ENCODE peak calls at places on chromosomes 6 and 20, in six cellular contexts. O, X, F, Q, N and H are unnamed samples. For H3K4me1, the result is how much of the 10 kb centered on the place peaks cover.

GRCh38 chr6:308307-308706 is 16.0 kb downstream of the DUSP22 start:
- DNase-seq in X (no peak), N (no peak), F (no peak), O (no peak), Q (no peak), H (no peak)

GRCh38 chr6:82143041-82143481 is 104.5 kb downstream of the IBTK start:
- DNase-seq in F (no peak), N (no peak), X (no peak), O (no peak), Q (no peak), H (no peak)

GRCh38 chr20:35663813-35664543 is 722 bp downstream of the CPNE1 start:
- DNase-seq in F (peak), N (no peak), X (peak), O (peak), Q (no peak), H (peak)

GRCh38 chr6:104887350-104887749 is 27.6 kb upstream of the HACE1 start:
- DNase-seq in F (no peak), O (no peak), N (no peak), X (no peak), Q (no peak), H (no peak)

GRCh38 chr6:1405221-1405620 is 15.8 kb downstream of the FOXF2 start:
- DNase-seq in N (peak), O (peak), F (no peak), X (no peak), Q (no peak), H (no peak)

GRCh38 chr20:57400262-57400701 is 9.1 kb downstream of the RBM38 start:
- DNase-seq in F (no peak), O (no peak), Q (no peak), X (no peak), N (peak), H (peak)

GRCh38 chr20:46999821-47000465 is 105.3 kb downstream of the EYA2 start:
- DNase-seq in Q (no peak), X (no peak), N (no peak), F (no peak), O (no peak), H (no peak)

GRCh38 chr6:10309826-10310405 is 105.0 kb downstream of the TFAP2A start:
- DNase-seq in X (no peak), F (no peak), O (no peak), N (no peak), Q (no peak), H (no peak)

GRCh38 chr6:6717953-6718352 is 129.4 kb downstream of the LY86 start:
- DNase-seq in O (no peak), F (no peak), N (peak), X (no peak), Q (no peak), H (no peak)

GRCh38 chr6:19602614-19603013 is 234.6 kb upstream of the ID4 start:
- DNase-seq in O (no peak), Q (no peak), N (no peak), X (no peak), F (no peak), H (no peak)

GRCh38 chr6:26354162-26354561 is 10.8 kb upstream of the BTN3A2 start:
- DNase-seq in X (no peak), O (no peak), N (no peak), F (no peak), Q (no peak), H (no peak)

GRCh38 chr6:54074591-54075195 is 36.5 kb upstream of the MLIP start:
- DNase-seq in N (no peak), X (no peak), O (no peak), Q (no peak), F (no peak), H (no peak)

GRCh38 chr6:100229512-100229911 is 235.2 kb downstream of the SIM1 start:
- DNase-seq in X (no peak), Q (no peak), O (no peak), N (no peak), F (no peak), H (no peak)

GRCh38 chr6:85498596-85499258 is 48.8 kb downstream of the NT5E start:
- DNase-seq in O (no peak), X (no peak), N (no peak), Q (no peak), F (no peak), H (no peak)

GRCh38 chr20:6530254-6530653 is 237.2 kb upstream of the BMP2 start:
- DNase-seq in N (no peak), O (no peak), F (no peak), Q (no peak), X (no peak), H (no peak)

GRCh38 chr20:14583413-14583812 is 246.0 kb upstream of the FLRT3 start:
- DNase-seq in X (no peak), O (no peak), N (no peak), F (peak), Q (no peak), H (no peak)

GRCh38 chr20:34037767-34038166 is 44.1 kb downstream of the RALY start:
- DNase-seq in N (no peak), F (no peak), O (no peak), Q (no peak), X (no peak), H (peak)

GRCh38 chr6:7543761-7544424 is 2.4 kb downstream of the DSP start:
- DNase-seq in F (no peak), O (no peak), X (no peak), N (no peak), Q (no peak), H (no peak)

GRCh38 chr6:49582529-49582928 is 32.1 kb downstream of the C6orf141 start:
- DNase-seq in Q (no peak), X (no peak), N (no peak), F (no peak), O (no peak), H (no peak)

GRCh38 chr20:63473555-63474449 is 1.3 kb upstream of the KCNQ2 start:
- DNase-seq in X (no peak), F (no peak), O (no peak), Q (no peak), N (no peak), H (no peak)

GRCh38 chr6:36095497-36096391 is 34.6 kb upstream of the MAPK13 start:
- DNase-seq in X (peak), N (no peak), F (no peak), Q (no peak), O (peak), H (no peak)

GRCh38 chr20:41149679-41150131 is 12.4 kb downstream of the PLCG1 start:
- DNase-seq in Q (no peak), X (peak), F (no peak), O (no peak), N (no peak), H (no peak)

GRCh38 chr20:63409834-63410435 is 48.8 kb upstream of the CHRNA4 start:
- DNase-seq in O (no peak), Q (no peak), N (no peak), F (no peak), X (no peak), H (no peak)

GRCh38 chr6:122622404-122622938 is 12.3 kb downstream of the PKIB start:
- DNase-seq in O (peak), N (no peak), X (no peak), Q (no peak), F (no peak), H (no peak)

GRCh38 chr6:63997727-63998126 is 362.1 kb downstream of the PHF3 start:
- DNase-seq in N (no peak), X (no peak), O (no peak), Q (no peak), F (no peak), H (no peak)

GRCh38 chr20:64171211-64171610 is 7.0 kb downstream of the MYT1 start:
- DNase-seq in X (no peak), N (no peak), Q (no peak), O (no peak), F (no peak), H (no peak)

GRCh38 chr6:73285674-73286283 is 22.8 kb upstream of the KHDC1 start:
- DNase-seq in X (no peak), N (no peak), Q (no peak), O (no peak), F (peak), H (no peak)

GRCh38 chr6:56699066-56699654 is 56.5 kb upstream of the DST start:
- DNase-seq in X (no peak), O (no peak), Q (no peak), F (no peak), N (no peak), H (no peak)

GRCh38 chr6:106642476-106642875 is 13.1 kb downstream of the QRSL1 start:
- DNase-seq in N (no peak), O (no peak), F (no peak), Q (no peak), X (no peak), H (no peak)

GRCh38 chr6:28977351-28978136 is 27.6 kb downstream of the ZNF311 start:
- DNase-seq in X (no peak), Q (no peak), N (no peak), F (no peak), O (no peak), H (no peak)

GRCh38 chr6:1461207-1461606 is 71.8 kb downstream of the FOXF2 start:
- DNase-seq in O (no peak), X (no peak), Q (no peak), N (no peak), F (no peak), H (no peak)

GRCh38 chr6:131049515-131050081 is 13.4 kb downstream of the EPB41L2 start:
- DNase-seq in F (no peak), Q (no peak), N (no peak), O (no peak), X (no peak), H (no peak)

GRCh38 chr20:20327756-20328155 is 40.1 kb upstream of the INSM1 start:
- DNase-seq in Q (no peak), O (no peak), F (no peak), X (no peak), N (no peak), H (no peak)

GRCh38 chr20:37903317-37904007 is 535 bp downstream of the VSTM2L start:
- DNase-seq in N (no peak), F (peak), O (no peak), X (no peak), Q (no peak), H (no peak)

GRCh38 chr6:159759645-159760044 is 2.2 kb upstream of the ACAT2 start:
- DNase-seq in N (no peak), F (no peak), Q (no peak), X (no peak), O (no peak), H (no peak)

GRCh38 chr20:50144362-50144761 is 9.2 kb downstream of the PEDS1 start:
- DNase-seq in F (peak), Q (no peak), O (peak), N (peak), X (peak), H (peak)

GRCh38 chr6:168122011-168122410 is 43.0 kb upstream of the FRMD1 start:
- DNase-seq in O (no peak), N (peak), X (no peak), F (no peak), Q (no peak), H (no peak)

GRCh38 chr6:16711551-16712249 is 49.6 kb downstream of the ATXN1 start:
- DNase-seq in X (peak), O (no peak), F (no peak), Q (no peak), N (no peak), H (no peak)

GRCh38 chr6:86937219-86938079 is at the start of gene HTR1E:
- DNase-seq in F (peak), N (no peak), Q (no peak), O (peak), X (no peak), H (peak)
- TF ChIP-seq POLR2A in F (no peak), N (no peak), Q (no peak), O (no peak), X (no peak), H (no peak)

GRCh38 chr20:58897493-58897892 is 45.0 kb downstream of the GNAS start:
- DNase-seq in O (no peak), F (no peak), N (no peak), Q (no peak), X (no peak), H (no peak)
- H3K4me1 ChIP-seq in O (half or more), F (under half), N (half or more), Q (under half), X (under half), H (under half)

GRCh38 chr6:150683320-150683719 is 83.6 kb downstream of the PLEKHG1 start:
- DNase-seq in N (no peak), X (no peak), O (no peak), F (no peak), Q (no peak), H (no peak)
- TF ChIP-seq EP300 in N (peak), X (peak), O (peak), F (no peak), Q (no peak), H (no peak)

DNA sequence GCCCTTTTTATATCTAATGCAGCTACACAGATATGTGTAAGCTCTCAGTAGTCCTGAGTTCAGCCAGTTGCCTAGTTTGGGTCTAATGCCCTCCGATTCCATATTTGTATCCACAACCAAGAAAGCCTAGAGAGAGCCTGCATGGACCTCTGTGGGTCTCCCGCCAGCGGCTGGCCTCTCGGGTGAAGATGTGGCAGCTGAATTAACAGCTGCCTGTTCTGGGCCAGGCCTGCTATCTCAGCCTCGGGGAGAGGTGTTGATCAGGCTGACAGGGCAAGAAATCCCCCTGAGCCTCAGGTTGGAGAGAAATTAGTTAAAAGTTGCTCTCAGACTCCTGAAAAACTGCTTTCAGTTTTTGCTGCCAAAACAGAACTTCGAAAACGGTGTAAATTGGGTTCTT is 19.8 kb downstream of the PTK7 start:
- DNase-seq in O (no peak), Q (no peak), N (no peak), X (no peak), F (no peak), H (no peak)
- TF ChIP-seq POLR2A in O (no peak), Q (no peak), N (no peak), X (no peak), F (no peak), H (no peak)

DNA sequence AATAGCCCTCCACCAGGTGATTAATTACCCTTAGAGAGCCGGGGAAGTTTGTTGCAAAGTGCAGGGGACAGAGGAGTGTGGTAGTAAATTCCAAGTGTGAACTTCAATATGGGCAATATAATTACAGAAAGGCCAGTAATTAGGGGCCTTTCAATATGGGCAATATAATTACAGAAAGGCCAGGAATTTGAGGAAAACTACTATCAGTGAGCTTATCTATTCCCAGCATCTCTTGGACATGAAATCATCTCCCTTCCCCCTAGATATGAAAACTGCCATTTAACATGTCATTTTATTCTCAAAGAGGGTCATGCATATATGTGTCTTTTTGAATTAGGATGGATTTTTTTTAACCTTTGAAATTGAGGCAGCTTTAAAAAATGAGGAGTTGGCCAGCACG is 102.0 kb downstream of the FOXO3 start:
- DNase-seq in F (no peak), Q (no peak), O (no peak), X (no peak), N (no peak), H (no peak)
- H3K4me1 ChIP-seq in F (under half), Q (under half), O (under half), X (under half), N (under half), H (under half)

GRCh38 chr6:125832396-125832795 is 41.6 kb downstream of the NCOA7 start:
- DNase-seq in X (no peak), F (no peak), O (no peak), N (no peak), Q (no peak), H (no peak)

GRCh38 chr6:125836466-125836865 is 45.7 kb downstream of the NCOA7 start:
- DNase-seq in O (no peak), N (no peak), X (no peak), F (no peak), Q (no peak), H (no peak)

GRCh38 chr6:125834347-125834746 is 43.6 kb downstream of the NCOA7 start:
- DNase-seq in Q (no peak), N (no peak), O (no peak), X (no peak), F (no peak), H (no peak)

GRCh38 chr6:125831660-125832059 is 40.9 kb downstream of the NCOA7 start:
- DNase-seq in X (no peak), N (no peak), F (no peak), O (no peak), Q (no peak), H (no peak)

GRCh38 chr6:125835221-125835744 is 44.5 kb downstream of the NCOA7 start:
- DNase-seq in N (peak), Q (no peak), X (no peak), F (no peak), O (no peak), H (peak)
- TF ChIP-seq EP300 in N (no peak), Q (no peak), X (no peak), F (no peak), O (no peak), H (peak)

DNA sequence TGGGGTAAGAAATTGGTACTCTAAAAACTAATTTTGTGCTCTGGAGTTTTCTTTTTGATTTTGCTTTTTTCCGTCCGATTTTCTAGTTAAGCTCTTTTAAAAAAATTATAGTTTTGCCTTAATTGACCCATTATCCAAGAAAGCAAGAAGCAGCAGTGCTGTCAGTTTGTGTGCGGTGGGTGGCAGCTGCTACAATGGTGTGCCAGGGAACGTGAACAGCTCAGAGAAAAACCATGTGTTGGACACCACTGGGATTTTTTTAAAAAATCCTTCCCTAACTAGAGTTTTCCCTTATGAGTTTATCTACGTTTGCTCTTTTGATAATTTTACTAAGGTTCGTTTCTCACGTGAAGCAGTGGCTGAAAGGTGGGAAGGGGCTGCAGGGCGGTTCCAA is 8.0 kb downstream of the MAP3K5 start:
- DNase-seq in F (no peak), Q (no peak), X (no peak), N (no peak), O (no peak), H (no peak)
- TF ChIP-seq POLR2A in F (no peak), Q (no peak), X (no peak), N (no peak), O (no peak), H (no peak)

DNA sequence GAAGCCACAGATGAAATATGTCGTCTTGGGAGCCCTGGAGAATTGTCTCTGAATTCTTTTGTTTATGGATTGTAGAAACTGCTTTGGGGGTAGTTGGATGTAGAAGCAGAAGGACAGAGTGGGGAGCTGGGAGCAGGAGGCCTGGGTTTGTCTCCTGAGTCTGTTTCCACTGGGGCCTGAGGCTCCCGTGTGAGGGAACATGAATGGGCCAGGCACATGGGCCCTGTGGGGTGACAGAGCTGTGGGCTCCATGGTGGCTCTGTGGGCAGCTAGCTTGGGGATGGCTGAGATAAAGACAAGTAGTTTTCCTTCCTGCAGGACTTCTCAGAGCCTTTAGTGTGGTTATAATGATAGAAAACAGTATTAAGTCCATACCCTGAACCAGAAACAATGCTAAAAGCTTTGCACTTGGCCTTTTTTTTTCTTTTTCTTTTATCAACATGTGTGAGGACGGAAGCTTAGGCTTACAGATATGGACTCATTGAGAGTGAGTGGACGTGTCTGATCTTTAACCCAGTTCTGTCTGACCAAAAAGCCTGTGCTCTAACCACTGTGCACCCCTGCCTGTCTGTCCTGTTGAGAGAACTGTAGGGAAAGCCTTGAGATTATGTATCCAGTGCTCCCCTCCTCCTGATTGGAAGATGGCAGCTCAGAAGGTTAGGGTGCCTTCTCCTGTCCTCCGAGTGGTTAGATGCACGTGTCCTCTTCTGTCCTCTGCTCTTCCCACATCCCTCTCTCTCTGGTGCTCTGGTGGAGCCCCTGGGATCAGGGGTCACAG is 98.3 kb downstream of the CDH26 start:
- DNase-seq in O (no peak), X (no peak), Q (no peak), N (peak), F (no peak), H (no peak)
- H3K4me1 ChIP-seq in O (under half), X (under half), Q (under half), N (under half), F (under half), H (under half)

GRCh38 chr6:32857156-32857891 is 3.3 kb downstream of the PSMB9 start:
- DNase-seq in O (no peak), Q (no peak), N (no peak), F (no peak), X (no peak), H (no peak)
- TF ChIP-seq EP300 in O (no peak), Q (no peak), N (no peak), F (no peak), X (no peak), H (no peak)

GRCh38 chr20:62358171-62358719 is 8.9 kb downstream of the LAMA5 start:
- DNase-seq in N (peak), F (no peak), O (peak), X (no peak), Q (no peak), H (no peak)
- TF ChIP-seq POLR2A in N (no peak), F (peak), O (no peak), X (no peak), Q (no peak), H (no peak)